ENCODE peak calls at places on chromosome 4, in seven cellular contexts. C, R, V, Z, F, K and Y are unnamed samples.

GRCh38 chr4:100269446-100269845 is 79.2 kb upstream of the DDIT4L start:
- DNase-seq in C (no peak), R (no peak), V (no peak), Z (no peak), F (no peak), K (no peak), Y (no peak)

GRCh38 chr4:153731239-153731638 is 28.6 kb downstream of the RNF175 start:
- DNase-seq in C (peak), R (no peak), V (no peak), Z (peak), F (no peak), K (no peak), Y (no peak)

GRCh38 chr4:86117781-86118302 is 242.0 kb downstream of the MAPK10 start:
- DNase-seq in C (peak), R (no peak), V (no peak), Z (no peak), F (no peak), K (no peak), Y (no peak)

GRCh38 chr4:8655411-8656184 is 63.0 kb downstream of the CPZ start:
- DNase-seq in C (no peak), R (no peak), V (no peak), Z (no peak), F (no peak), K (no peak), Y (no peak)

GRCh38 chr4:70705146-70705855 is 16.5 kb upstream of the RUFY3 start:
- DNase-seq in C (peak), R (peak), V (peak), Z (peak), F (peak), K (no peak), Y (peak)

GRCh38 chr4:141801558-141801957 is 165.2 kb downstream of the IL15 start:
- DNase-seq in C (no peak), R (no peak), V (no peak), Z (no peak), F (no peak), K (no peak), Y (no peak)

GRCh38 chr4:78688385-78688784 is 87.8 kb upstream of the BMP2K start:
- DNase-seq in C (no peak), R (no peak), V (no peak), Z (no peak), F (no peak), K (no peak), Y (no peak)

GRCh38 chr4:6986067-6986780 is 56.9 kb upstream of the TADA2B start:
- DNase-seq in C (peak), R (no peak), V (peak), Z (peak), F (no peak), K (no peak), Y (peak)

GRCh38 chr4:78242071-78242470 is 184.9 kb downstream of the FRAS1 start:
- DNase-seq in C (no peak), R (no peak), V (no peak), Z (no peak), F (no peak), K (no peak), Y (no peak)

GRCh38 chr4:72975488-72975784 is 94.1 kb downstream of the COX18 start:
- DNase-seq in C (peak), R (no peak), V (no peak), Z (no peak), F (no peak), K (no peak), Y (no peak)

GRCh38 chr4:7241587-7242125 is 49.3 kb downstream of the SORCS2 start:
- DNase-seq in C (no peak), R (no peak), V (no peak), Z (no peak), F (no peak), K (no peak), Y (no peak)

GRCh38 chr4:57550143-57550542 is 440.0 kb upstream of the IGFBP7 start:
- DNase-seq in C (no peak), R (no peak), V (no peak), Z (no peak), F (no peak), K (no peak), Y (no peak)

GRCh38 chr4:174521800-174522182 is 497 bp downstream of the HPGD start:
- DNase-seq in C (no peak), R (peak), V (peak), Z (no peak), F (peak), K (no peak), Y (peak)

GRCh38 chr4:82044141-82044993 is 329.4 kb downstream of the HNRNPD start:
- DNase-seq in C (peak), R (peak), V (peak), Z (peak), F (peak), K (peak), Y (peak)

GRCh38 chr4:140659935-140660710 is 91.4 kb upstream of the UCP1 start:
- DNase-seq in C (peak), R (no peak), V (no peak), Z (peak), F (no peak), K (no peak), Y (no peak)

GRCh38 chr4:107896158-107896645 is 35.1 kb upstream of the CYP2U1 start:
- DNase-seq in C (peak), R (no peak), V (no peak), Z (peak), F (no peak), K (no peak), Y (peak)

GRCh38 chr4:2269206-2269531 is 7.3 kb upstream of the MXD4 start:
- DNase-seq in C (no peak), R (no peak), V (peak), Z (no peak), F (peak), K (no peak), Y (no peak)

GRCh38 chr4:73410916-73411730 is 7.0 kb downstream of the ALB start:
- DNase-seq in C (no peak), R (no peak), V (no peak), Z (no peak), F (no peak), K (no peak), Y (no peak)

GRCh38 chr4:14264437-14264836 is 636.9 kb upstream of the BOD1L1 start:
- DNase-seq in C (peak), R (no peak), V (peak), Z (no peak), F (peak), K (no peak), Y (peak)

GRCh38 chr4:3765271-3766206 is 646 bp upstream of the ADRA2C start:
- DNase-seq in C (peak), R (peak), V (peak), Z (peak), F (peak), K (no peak), Y (no peak)

GRCh38 chr4:7190668-7191545 is 1.4 kb upstream of the SORCS2 start:
- DNase-seq in C (no peak), R (no peak), V (no peak), Z (no peak), F (peak), K (no peak), Y (no peak)

GRCh38 chr4:90727938-90728337 is 600.7 kb downstream of the CCSER1 start:
- DNase-seq in C (no peak), R (peak), V (peak), Z (no peak), F (peak), K (peak), Y (peak)

GRCh38 chr4:98688416-98689290 is 30.2 kb upstream of the TSPAN5 start:
- DNase-seq in C (peak), R (no peak), V (no peak), Z (peak), F (no peak), K (no peak), Y (peak)

GRCh38 chr4:9996319-9997110 is 24.8 kb downstream of the SLC2A9 start:
- DNase-seq in C (peak), R (no peak), V (no peak), Z (peak), F (no peak), K (no peak), Y (no peak)

GRCh38 chr4:74117024-74117534 is 18.1 kb upstream of the CXCL2 start:
- DNase-seq in C (peak), R (no peak), V (peak), Z (peak), F (no peak), K (no peak), Y (peak)

GRCh38 chr4:113835005-113835404 is 73.5 kb upstream of the CAMK2D start:
- DNase-seq in C (peak), R (no peak), V (peak), Z (peak), F (no peak), K (no peak), Y (no peak)

GRCh38 chr4:47641755-47642154 is 156.7 kb downstream of the ATP10D start:
- DNase-seq in C (peak), R (no peak), V (no peak), Z (peak), F (no peak), K (no peak), Y (no peak)

GRCh38 chr4:47643845-47644244 is 158.8 kb downstream of the ATP10D start:
- DNase-seq in C (no peak), R (no peak), V (peak), Z (no peak), F (peak), K (no peak), Y (no peak)

GRCh38 chr4:47639531-47639930 is 154.5 kb downstream of the ATP10D start:
- DNase-seq in C (peak), R (no peak), V (no peak), Z (peak), F (no peak), K (no peak), Y (no peak)

GRCh38 chr4:47642985-47643745 is 158.1 kb downstream of the ATP10D start:
- DNase-seq in C (peak), R (no peak), V (no peak), Z (peak), F (no peak), K (no peak), Y (no peak)

DNA sequence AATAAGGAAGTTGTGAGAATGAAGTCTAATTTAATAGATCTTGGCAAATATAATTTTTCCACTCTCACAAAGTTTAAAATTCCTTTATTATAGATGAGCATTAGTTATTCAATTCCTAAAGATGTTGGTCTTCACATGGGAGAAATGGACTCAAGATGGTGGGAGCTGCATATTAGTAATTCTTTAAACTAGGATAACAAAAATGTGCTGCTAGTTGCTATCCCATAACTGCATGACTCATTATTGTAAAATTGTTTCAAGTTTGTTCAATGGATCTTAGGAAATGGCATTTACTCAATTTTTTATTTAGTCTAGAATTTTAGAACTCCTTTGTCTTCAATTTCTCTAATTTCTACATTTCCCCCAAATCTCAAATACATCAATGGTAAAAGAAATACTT is 155.8 kb downstream of the ATP10D start:
- DNase-seq in C (peak), R (no peak), V (no peak), Z (no peak), F (no peak), K (no peak), Y (no peak)
- H4K8ac ChIP-seq in C (no peak), R (no peak), V (no peak), Z (no peak), F (no peak), K (no peak), Y (no peak)

GRCh38 chr4:26325191-26325590 is 4.4 kb downstream of the RBPJ start:
- DNase-seq in C (peak), R (no peak), V (peak), Z (peak), F (no peak), K (no peak), Y (peak)
- H2BK120ac ChIP-seq in C (peak), R (no peak), V (no peak), Z (no peak), F (no peak), K (no peak), Y (no peak)

GRCh38 chr4:89029591-89029990 is 27.4 kb downstream of the FAM13A start:
- DNase-seq in C (no peak), R (no peak), V (no peak), Z (no peak), F (no peak), K (no peak), Y (no peak)
- H3K23ac ChIP-seq in C (no peak), R (no peak), V (no peak), Z (no peak), F (no peak), K (no peak), Y (no peak)

GRCh38 chr4:128848461-128848860 is 39.0 kb downstream of the JADE1 start:
- DNase-seq in C (no peak), R (no peak), V (no peak), Z (no peak), F (no peak), K (no peak), Y (no peak)

GRCh38 chr4:128847074-128847724 is 37.7 kb downstream of the JADE1 start:
- DNase-seq in C (peak), R (no peak), V (no peak), Z (no peak), F (no peak), K (no peak), Y (peak)

GRCh38 chr4:128850252-128850651 is 40.8 kb downstream of the JADE1 start:
- DNase-seq in C (no peak), R (no peak), V (no peak), Z (no peak), F (no peak), K (no peak), Y (no peak)

GRCh38 chr4:128844931-128845330 is 35.4 kb downstream of the JADE1 start:
- DNase-seq in C (no peak), R (no peak), V (no peak), Z (no peak), F (no peak), K (no peak), Y (no peak)

GRCh38 chr4:128846063-128846462 is 36.6 kb downstream of the JADE1 start:
- DNase-seq in C (no peak), R (no peak), V (no peak), Z (no peak), F (no peak), K (no peak), Y (peak)
- H4K8ac ChIP-seq in C (no peak), R (no peak), V (no peak), Z (no peak), F (no peak), K (no peak), Y (no peak)

GRCh38 chr4:182804131-182804530 is 113.1 kb downstream of the DCTD start:
- DNase-seq in C (no peak), R (no peak), V (no peak), Z (no peak), F (no peak), K (no peak), Y (no peak)
- H2BK120ac ChIP-seq in C (no peak), R (no peak), V (no peak), Z (no peak), F (no peak), K (no peak), Y (no peak)